ENCODE peak calls at places on chromosomes 6 and 20, in seven cellular contexts. V is NCI-H2029 treated with DMSO at 0.1 percent for 48 hours; Z is T follicular helper cell; F is epithelial cell of esophagus; O is effector memory CD4-positive, alpha-beta T cell; G is non-pigmented ciliary epithelial cell; J is coronary artery. A is an unnamed sample.

GRCh38 chr6:78607188-78607587 is 260.2 kb upstream of the IRAK1BP1 start:
- DNase-seq in Z (no peak), F (no peak), O (no peak), J (no peak), V (no peak), G (no peak), A (no peak)

GRCh38 chr20:4040283-4041179 is 25.2 kb upstream of the RNF24 start:
- DNase-seq in O (no peak), G (no peak), F (no peak), V (no peak), J (no peak), Z (no peak), A (no peak)

GRCh38 chr6:116557863-116558262 is 4.3 kb downstream of the CALHM4 start:
- DNase-seq in V (peak; percentile 99), J (no peak), O (no peak), G (peak; percentile 97), F (peak; percentile 97), Z (no peak), A (peak; percentile 3)

GRCh38 chr20:32108814-32109391 is 611 bp upstream of the TM9SF4 start:
- DNase-seq in Z (no peak), F (no peak), G (no peak), O (no peak), V (no peak), J (no peak), A (no peak)

GRCh38 chr6:44829811-44830210 is 442.3 kb downstream of the CDC5L start:
- DNase-seq in G (no peak), J (no peak), F (no peak), O (no peak), Z (no peak), V (no peak), A (no peak)

GRCh38 chr6:2162089-2162465 is 83.3 kb downstream of the GMDS start:
- DNase-seq in J (no peak), O (no peak), V (no peak), F (peak; percentile 79), G (no peak), Z (no peak), A (no peak)

GRCh38 chr6:82589509-82590206 is 226.0 kb downstream of the TPBG start:
- DNase-seq in V (peak; percentile 86), F (peak; percentile 67), O (no peak), Z (no peak), J (no peak), G (peak; percentile 74), A (no peak)

GRCh38 chr6:1379810-1380198 is 9.6 kb upstream of the FOXF2 start:
- DNase-seq in G (no peak), O (no peak), J (no peak), V (no peak), F (no peak), Z (no peak), A (no peak)

GRCh38 chr6:33190504-33191107 is 1.7 kb downstream of the COL11A2 start:
- DNase-seq in O (no peak), F (no peak), J (no peak), V (no peak), G (no peak), Z (no peak), A (no peak)

GRCh38 chr6:94052754-94053153 is 633.4 kb upstream of the EPHA7 start:
- DNase-seq in Z (no peak), O (no peak), G (no peak), F (peak; percentile 11), J (no peak), V (no peak), A (no peak)

GRCh38 chr6:126657556-126658129 is 317.7 kb downstream of the CENPW start:
- DNase-seq in O (no peak), J (no peak), Z (no peak), F (peak; percentile 61), V (peak; percentile 29), G (peak; percentile 4), A (peak; percentile 13)

GRCh38 chr20:10910535-10911239 is 236.9 kb upstream of the JAG1 start:
- DNase-seq in G (no peak), F (no peak), V (peak; percentile 50), J (no peak), Z (no peak), O (no peak), A (no peak)

GRCh38 chr20:25259788-25260254 is 11.9 kb downstream of the PYGB start:
- DNase-seq in Z (no peak), V (no peak), F (no peak), G (no peak), O (no peak), J (no peak), A (no peak)

GRCh38 chr6:31246051-31246495 is 25.8 kb downstream of the HLA-C start:
- DNase-seq in V (no peak), Z (no peak), F (peak; percentile 93), J (no peak), O (no peak), G (peak; percentile 53), A (no peak)

GRCh38 chr6:45794465-45794864 is 221.2 kb downstream of the CLIC5 start:
- DNase-seq in V (no peak), O (no peak), G (no peak), Z (no peak), J (no peak), F (no peak), A (no peak)

GRCh38 chr6:3310051-3310448 is 51.3 kb downstream of the PSMG4 start:
- DNase-seq in F (no peak), V (no peak), J (peak; percentile 49), Z (no peak), O (no peak), G (no peak), A (no peak)

GRCh38 chr6:16481680-16482079 is 243.3 kb downstream of the GMPR start:
- DNase-seq in Z (peak; percentile 64), V (no peak), F (no peak), G (no peak), O (peak; percentile 53), J (no peak), A (no peak)

GRCh38 chr6:107458687-107459282 is 579 bp downstream of the PDSS2 start:
- DNase-seq in F (peak; percentile 40), O (no peak), Z (peak; percentile 1), V (peak; percentile 34), G (no peak), J (no peak), A (peak; percentile 4)

GRCh38 chr20:29119141-29119540 is 2138.3 kb upstream of the DEFB115 start:
- DNase-seq in V (no peak), F (no peak), J (no peak), G (no peak), Z (no peak), O (no peak), A (no peak)

GRCh38 chr6:128410584-128410983 is 109.8 kb downstream of the PTPRK start:
- DNase-seq in O (no peak), F (no peak), G (no peak), V (no peak), J (no peak), Z (no peak), A (no peak)

GRCh38 chr6:5361371-5361770 is 100.1 kb downstream of the FARS2 start:
- DNase-seq in O (no peak), V (no peak), Z (no peak), F (peak; percentile 10), G (no peak), J (no peak), A (no peak)

GRCh38 chr20:44126445-44126844 is 60.5 kb downstream of the JPH2 start:
- DNase-seq in J (peak; percentile 62), O (no peak), Z (no peak), F (no peak), V (no peak), G (no peak), A (no peak)

GRCh38 chr6:140602843-140603242 is 1228.4 kb upstream of the CITED2 start:
- DNase-seq in O (no peak), Z (no peak), J (no peak), G (no peak), V (no peak), F (no peak), A (no peak)

GRCh38 chr6:19713984-19714383 is 123.2 kb upstream of the ID4 start:
- DNase-seq in F (no peak), Z (no peak), O (no peak), V (no peak), J (no peak), G (no peak), A (no peak)

GRCh38 chr20:8855315-8855714 is 213.6 kb upstream of the PLCB4 start:
- DNase-seq in J (no peak), O (no peak), G (no peak), Z (no peak), V (no peak), F (peak; percentile 17), A (no peak)

GRCh38 chr6:167686204-167686893 is 140.4 kb upstream of the AFDN start:
- DNase-seq in Z (no peak), O (no peak), G (no peak), J (no peak), F (no peak), V (no peak), A (no peak)

GRCh38 chr6:19759117-19759880 is 77.9 kb upstream of the ID4 start:
- DNase-seq in Z (no peak), O (no peak), V (no peak), F (peak; percentile 92), J (no peak), G (peak; percentile 49), A (no peak)

GRCh38 chr6:89970609-89971337 is 76.5 kb downstream of the GJA10 start:
- DNase-seq in G (no peak), J (no peak), V (peak; percentile 6), Z (no peak), O (no peak), F (peak; percentile 67), A (peak; percentile 65)

GRCh38 chr6:1024587-1024986 is 287.3 kb upstream of the FOXQ1 start:
- DNase-seq in G (peak; percentile 68), V (no peak), Z (no peak), J (no peak), O (no peak), F (peak; percentile 24), A (no peak)

GRCh38 chr6:69116658-69117057 is 481.6 kb downstream of the ADGRB3 start:
- DNase-seq in J (no peak), G (no peak), Z (no peak), O (no peak), F (no peak), V (no peak), A (no peak)

GRCh38 chr6:162560891-162561290 is 166.7 kb downstream of the PRKN start:
- DNase-seq in Z (no peak), F (no peak), V (no peak), O (no peak), J (no peak), G (no peak), A (no peak)

GRCh38 chr6:38651121-38651784 is 11.5 kb upstream of the BTBD9 start:
- DNase-seq in V (no peak), O (no peak), J (no peak), Z (no peak), F (no peak), G (no peak), A (no peak)